ENCODE peak calls at places on chromosomes 12 and 14, in nine cellular contexts. One of them, this sample, is unnamed.

GRCh38 chr12:26700430-26700829 is 132.6 kb downstream of the ITPR2 start:
- DNase-seq in keratinocyte: no peak
- DNase-seq in PC-9: no peak
- DNase-seq in IMR-90: no peak
- DNase-seq in mammary epithelial cell: no peak
- DNase-seq in GM23338: no peak
- DNase-seq in hepatocyte: no peak
- DNase-seq in HCT116: no peak
- DNase-seq in fibroblast of lung: no peak
- DNase-seq in this sample: no peak

GRCh38 chr12:76055393-76055792 is 23.8 kb upstream of the PHLDA1 start:
- DNase-seq in mammary epithelial cell: no peak
- DNase-seq in hepatocyte: no peak
- DNase-seq in IMR-90: no peak
- DNase-seq in keratinocyte: no peak
- DNase-seq in GM23338: peak; percentile 75
- DNase-seq in PC-9: no peak
- DNase-seq in HCT116: no peak
- DNase-seq in fibroblast of lung: no peak
- DNase-seq in this sample: no peak

GRCh38 chr12:109290061-109290460 is 19.0 kb downstream of the FOXN4 start:
- DNase-seq in HCT116: no peak
- DNase-seq in PC-9: no peak
- DNase-seq in IMR-90: no peak
- DNase-seq in mammary epithelial cell: no peak
- DNase-seq in GM23338: no peak
- DNase-seq in keratinocyte: no peak
- DNase-seq in hepatocyte: no peak
- DNase-seq in fibroblast of lung: no peak
- DNase-seq in this sample: no peak

GRCh38 chr14:31945074-31945613 is 132.0 kb upstream of the ARHGAP5 start:
- DNase-seq in IMR-90: no peak
- DNase-seq in PC-9: no peak
- DNase-seq in mammary epithelial cell: no peak
- DNase-seq in keratinocyte: no peak
- DNase-seq in GM23338: no peak
- DNase-seq in fibroblast of lung: no peak
- DNase-seq in HCT116: no peak
- DNase-seq in hepatocyte: peak; percentile 42
- DNase-seq in this sample: no peak

GRCh38 chr14:49975799-49976198 is 82.9 kb downstream of the ARF6 start:
- DNase-seq in GM23338: no peak
- DNase-seq in PC-9: peak; percentile 84
- DNase-seq in mammary epithelial cell: no peak
- DNase-seq in HCT116: peak; percentile 47
- DNase-seq in fibroblast of lung: no peak
- DNase-seq in hepatocyte: no peak
- DNase-seq in keratinocyte: no peak
- DNase-seq in IMR-90: no peak
- DNase-seq in this sample: no peak

GRCh38 chr14:68612049-68612448 is 180.8 kb downstream of the ZFP36L1 start:
- DNase-seq in fibroblast of lung: no peak
- DNase-seq in HCT116: no peak
- DNase-seq in IMR-90: peak; percentile 29
- DNase-seq in hepatocyte: no peak
- DNase-seq in GM23338: no peak
- DNase-seq in PC-9: no peak
- DNase-seq in keratinocyte: no peak
- DNase-seq in mammary epithelial cell: no peak
- DNase-seq in this sample: no peak

GRCh38 chr14:106210650-106211049 is 684.3 kb downstream of the TMEM121 start:
- DNase-seq in IMR-90: no peak
- DNase-seq in hepatocyte: no peak
- DNase-seq in fibroblast of lung: no peak
- DNase-seq in HCT116: no peak
- DNase-seq in GM23338: no peak
- DNase-seq in keratinocyte: no peak
- DNase-seq in mammary epithelial cell: no peak
- DNase-seq in PC-9: peak; percentile 36
- DNase-seq in this sample: no peak

GRCh38 chr14:68966872-68967301 is 12.2 kb downstream of the ACTN1 start:
- DNase-seq in fibroblast of lung: no peak
- DNase-seq in IMR-90: no peak
- DNase-seq in PC-9: no peak
- DNase-seq in mammary epithelial cell: no peak
- DNase-seq in hepatocyte: no peak
- DNase-seq in GM23338: no peak
- DNase-seq in keratinocyte: no peak
- DNase-seq in HCT116: no peak
- DNase-seq in this sample: no peak

GRCh38 chr14:68238956-68239355 is 419.4 kb downstream of the RAD51B start:
- DNase-seq in GM23338: no peak
- DNase-seq in mammary epithelial cell: no peak
- DNase-seq in PC-9: no peak
- DNase-seq in fibroblast of lung: no peak
- DNase-seq in HCT116: no peak
- DNase-seq in hepatocyte: no peak
- DNase-seq in keratinocyte: no peak
- DNase-seq in IMR-90: no peak
- DNase-seq in this sample: no peak

GRCh38 chr12:105995986-105996385 is 142.8 kb downstream of the NUAK1 start:
- DNase-seq in mammary epithelial cell: no peak
- DNase-seq in IMR-90: peak; percentile 41
- DNase-seq in keratinocyte: no peak
- DNase-seq in GM23338: no peak
- DNase-seq in hepatocyte: no peak
- DNase-seq in PC-9: peak; percentile 64
- DNase-seq in HCT116: no peak
- DNase-seq in fibroblast of lung: peak; percentile 35
- DNase-seq in this sample: no peak

GRCh38 chr12:45232146-45232731 is 16.3 kb downstream of the ANO6 start:
- DNase-seq in fibroblast of lung: peak; percentile 19
- DNase-seq in keratinocyte: no peak
- DNase-seq in PC-9: no peak
- DNase-seq in hepatocyte: no peak
- DNase-seq in GM23338: no peak
- DNase-seq in mammary epithelial cell: no peak
- DNase-seq in HCT116: no peak
- DNase-seq in IMR-90: peak; percentile 25
- DNase-seq in this sample: no peak

GRCh38 chr14:59181804-59182203 is 6.7 kb upstream of the DAAM1 start:
- DNase-seq in hepatocyte: no peak
- DNase-seq in PC-9: no peak
- DNase-seq in mammary epithelial cell: no peak
- DNase-seq in IMR-90: no peak
- DNase-seq in HCT116: no peak
- DNase-seq in GM23338: no peak
- DNase-seq in fibroblast of lung: no peak
- DNase-seq in keratinocyte: no peak
- DNase-seq in this sample: no peak

GRCh38 chr12:6833189-6833890 is 5.1 kb downstream of the P3H3 start:
- DNase-seq in PC-9: no peak
- DNase-seq in mammary epithelial cell: no peak
- DNase-seq in fibroblast of lung: no peak
- DNase-seq in IMR-90: peak; percentile 30
- DNase-seq in HCT116: no peak
- DNase-seq in hepatocyte: no peak
- DNase-seq in GM23338: no peak
- DNase-seq in keratinocyte: no peak
- DNase-seq in this sample: no peak

GRCh38 chr14:61321385-61322010 is at the start of gene PRKCH:
- DNase-seq in PC-9: peak; percentile 91
- DNase-seq in hepatocyte: peak; percentile 80
- DNase-seq in mammary epithelial cell: peak; percentile 76
- DNase-seq in keratinocyte: peak; percentile 41
- DNase-seq in fibroblast of lung: peak; percentile 44
- DNase-seq in HCT116: peak; percentile 54
- DNase-seq in GM23338: peak; percentile 82
- DNase-seq in IMR-90: peak; percentile 25
- DNase-seq in this sample: peak; percentile 8

GRCh38 chr12:40107803-40108620 is 2.1 kb upstream of the SLC2A13 start:
- DNase-seq in mammary epithelial cell: peak; percentile 28
- DNase-seq in PC-9: no peak
- DNase-seq in hepatocyte: no peak
- DNase-seq in fibroblast of lung: no peak
- DNase-seq in keratinocyte: no peak
- DNase-seq in IMR-90: no peak
- DNase-seq in HCT116: no peak
- DNase-seq in GM23338: no peak
- DNase-seq in this sample: no peak

GRCh38 chr14:45868377-45868776 is 615.4 kb upstream of the MIS18BP1 start:
- DNase-seq in mammary epithelial cell: peak; percentile 42
- DNase-seq in PC-9: no peak
- DNase-seq in keratinocyte: no peak
- DNase-seq in HCT116: no peak
- DNase-seq in fibroblast of lung: no peak
- DNase-seq in hepatocyte: no peak
- DNase-seq in IMR-90: no peak
- DNase-seq in GM23338: no peak
- DNase-seq in this sample: no peak

GRCh38 chr12:26338574-26339572 is 143.5 kb downstream of the SSPN start:
- DNase-seq in fibroblast of lung: peak; percentile 84
- DNase-seq in GM23338: no peak
- DNase-seq in hepatocyte: no peak
- DNase-seq in PC-9: no peak
- DNase-seq in HCT116: peak; percentile 41
- DNase-seq in mammary epithelial cell: peak; percentile 83
- DNase-seq in IMR-90: peak; percentile 78
- DNase-seq in keratinocyte: no peak
- DNase-seq in this sample: peak; percentile 78

GRCh38 chr12:66409195-66409871 is 107.0 kb downstream of the HELB start:
- DNase-seq in keratinocyte: no peak
- DNase-seq in HCT116: peak; percentile 57
- DNase-seq in hepatocyte: peak; percentile 50
- DNase-seq in fibroblast of lung: peak; percentile 52
- DNase-seq in PC-9: no peak
- DNase-seq in GM23338: peak; percentile 84
- DNase-seq in mammary epithelial cell: peak; percentile 41
- DNase-seq in IMR-90: peak; percentile 80
- DNase-seq in this sample: peak; percentile 35

GRCh38 chr12:56020437-56021189 is at the start of gene IKZF4:
- DNase-seq in PC-9: no peak
- DNase-seq in mammary epithelial cell: no peak
- DNase-seq in hepatocyte: peak; percentile 79
- DNase-seq in HCT116: no peak
- DNase-seq in keratinocyte: no peak
- DNase-seq in GM23338: peak; percentile 85
- DNase-seq in IMR-90: peak; percentile 48
- DNase-seq in fibroblast of lung: peak; percentile 36
- DNase-seq in this sample: no peak

GRCh38 chr12:68617160-68617926 is 6.6 kb downstream of the RAP1B start:
- DNase-seq in IMR-90: peak; percentile 74
- DNase-seq in HCT116: no peak
- DNase-seq in keratinocyte: no peak
- DNase-seq in GM23338: no peak
- DNase-seq in hepatocyte: no peak
- DNase-seq in PC-9: no peak
- DNase-seq in mammary epithelial cell: peak; percentile 67
- DNase-seq in fibroblast of lung: peak; percentile 78
- DNase-seq in this sample: peak; percentile 71

GRCh38 chr12:90355701-90356345 is 599.2 kb downstream of the CCER1 start:
- DNase-seq in hepatocyte: peak; percentile 4
- DNase-seq in HCT116: no peak
- DNase-seq in fibroblast of lung: peak; percentile 7
- DNase-seq in mammary epithelial cell: no peak
- DNase-seq in GM23338: no peak
- DNase-seq in PC-9: no peak
- DNase-seq in keratinocyte: no peak
- DNase-seq in IMR-90: no peak
- DNase-seq in this sample: no peak

GRCh38 chr14:93747560-93747959 is 40.7 kb downstream of the PRIMA1 start:
- DNase-seq in fibroblast of lung: no peak
- DNase-seq in mammary epithelial cell: no peak
- DNase-seq in hepatocyte: no peak
- DNase-seq in HCT116: no peak
- DNase-seq in GM23338: no peak
- DNase-seq in keratinocyte: no peak
- DNase-seq in IMR-90: no peak
- DNase-seq in PC-9: no peak
- DNase-seq in this sample: no peak
- H3K4me1 ChIP-seq in fibroblast of lung: no peaks in the 10 kb centered on the region
- H3K4me1 ChIP-seq in mammary epithelial cell: peaks cover 4% of the 10 kb centered on the region
- H3K4me1 ChIP-seq in hepatocyte: peaks cover 7% of the 10 kb centered on the region
- H3K4me1 ChIP-seq in HCT116: no peaks in the 10 kb centered on the region
- H3K4me1 ChIP-seq in GM23338: peaks cover 3% of the 10 kb centered on the region
- H3K4me1 ChIP-seq in keratinocyte: no peaks in the 10 kb centered on the region
- H3K4me1 ChIP-seq in IMR-90: no peaks in the 10 kb centered on the region
- H3K4me1 ChIP-seq in PC-9: no peaks in the 10 kb centered on the region
- H3K4me1 ChIP-seq in this sample: no peaks in the 10 kb centered on the region

GRCh38 chr14:97412933-97413574 is 615.9 kb downstream of the VRK1 start:
- DNase-seq in hepatocyte: no peak
- DNase-seq in PC-9: no peak
- DNase-seq in HCT116: no peak
- DNase-seq in fibroblast of lung: no peak
- DNase-seq in mammary epithelial cell: no peak
- DNase-seq in GM23338: no peak
- DNase-seq in IMR-90: no peak
- DNase-seq in keratinocyte: no peak
- DNase-seq in this sample: no peak
- H3K4me3 ChIP-seq in hepatocyte: peak overlapping the region; percentile 44
- H3K4me3 ChIP-seq in PC-9: no peak overlapping the region
- H3K4me3 ChIP-seq in HCT116: no peak overlapping the region
- H3K4me3 ChIP-seq in fibroblast of lung: no peak overlapping the region
- H3K4me3 ChIP-seq in mammary epithelial cell: no peak overlapping the region
- H3K4me3 ChIP-seq in GM23338: peak overlapping the region; percentile 52
- H3K4me3 ChIP-seq in IMR-90: no peak overlapping the region
- H3K4me3 ChIP-seq in keratinocyte: peak overlapping the region; percentile 50
- H3K4me3 ChIP-seq in this sample: no peak overlapping the region

DNA sequence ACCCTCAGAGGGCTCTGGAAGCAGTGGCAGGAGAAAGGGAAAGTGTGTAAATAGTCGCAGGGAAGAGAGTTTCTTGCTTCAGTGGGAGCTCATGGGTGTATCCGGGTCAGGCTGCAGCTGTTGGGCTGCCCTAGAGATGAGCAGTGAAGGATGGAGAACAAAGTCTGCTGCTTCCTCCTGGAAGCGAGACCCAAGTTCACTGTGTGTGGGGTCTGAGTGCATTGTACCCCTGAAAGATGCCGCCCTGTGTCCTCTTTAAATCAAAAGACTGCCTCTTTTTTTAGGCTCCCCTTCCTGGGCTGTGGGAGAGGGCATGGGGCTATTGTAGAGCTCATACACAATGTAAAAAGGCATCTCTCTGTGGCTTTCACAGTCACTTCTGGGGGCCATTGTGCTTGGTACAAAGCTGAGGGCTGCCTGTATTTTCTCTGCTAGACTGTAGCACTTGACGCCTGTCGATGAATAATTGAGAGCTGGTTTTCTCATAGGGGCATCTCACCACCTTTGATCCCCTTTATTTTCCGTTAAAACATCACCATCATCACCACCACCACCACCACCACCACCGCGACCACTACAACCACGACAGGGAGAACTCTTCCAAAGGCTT is 16.7 kb downstream of the CHST11 start:
- DNase-seq in mammary epithelial cell: no peak
- DNase-seq in GM23338: no peak
- DNase-seq in fibroblast of lung: no peak
- DNase-seq in PC-9: no peak
- DNase-seq in IMR-90: no peak
- DNase-seq in hepatocyte: no peak
- DNase-seq in keratinocyte: no peak
- DNase-seq in HCT116: no peak
- DNase-seq in this sample: no peak
- H4K20me1 ChIP-seq in mammary epithelial cell: no peaks in the 10 kb centered on the region
- H4K20me1 ChIP-seq in GM23338: peaks cover 11% of the 10 kb centered on the region
- H4K20me1 ChIP-seq in fibroblast of lung: no peaks in the 10 kb centered on the region
- H4K20me1 ChIP-seq in PC-9: no peaks in the 10 kb centered on the region
- H4K20me1 ChIP-seq in IMR-90: no peaks in the 10 kb centered on the region
- H4K20me1 ChIP-seq in hepatocyte: no peaks in the 10 kb centered on the region
- H4K20me1 ChIP-seq in keratinocyte: peaks cover 3% of the 10 kb centered on the region
- H4K20me1 ChIP-seq in HCT116: no peaks in the 10 kb centered on the region
- H4K20me1 ChIP-seq in this sample: peaks cover 39% of the 10 kb centered on the region

GRCh38 chr14:51774209-51774608 is 86.2 kb upstream of the GNG2 start:
- DNase-seq in hepatocyte: no peak
- DNase-seq in GM23338: no peak
- DNase-seq in PC-9: no peak
- DNase-seq in keratinocyte: no peak
- DNase-seq in fibroblast of lung: no peak
- DNase-seq in IMR-90: no peak
- DNase-seq in mammary epithelial cell: no peak
- DNase-seq in HCT116: no peak
- DNase-seq in this sample: no peak
- H3K4me1 ChIP-seq in hepatocyte: no peaks in the 10 kb centered on the region
- H3K4me1 ChIP-seq in GM23338: no peaks in the 10 kb centered on the region
- H3K4me1 ChIP-seq in PC-9: no peaks in the 10 kb centered on the region
- H3K4me1 ChIP-seq in keratinocyte: no peaks in the 10 kb centered on the region
- H3K4me1 ChIP-seq in fibroblast of lung: no peaks in the 10 kb centered on the region
- H3K4me1 ChIP-seq in IMR-90: peaks cover 2% of the 10 kb centered on the region
- H3K4me1 ChIP-seq in mammary epithelial cell: no peaks in the 10 kb centered on the region
- H3K4me1 ChIP-seq in HCT116: no peaks in the 10 kb centered on the region
- H3K4me1 ChIP-seq in this sample: no peaks in the 10 kb centered on the region